ENCODE peak calls at places on chromosome 22, in six cellular contexts. One of them, this sample, is unnamed.

GRCh38 chr22:45984316-45984916 is 7.5 kb upstream of the WNT7B start:
- DNase-seq in GM23248: no peak
- DNase-seq in heart right ventricle: no peak
- DNase-seq in astrocyte of the spinal cord: no peak
- DNase-seq in pancreas: no peak
- DNase-seq in transverse colon: no peak
- DNase-seq in this sample: no peak

GRCh38 chr22:25111579-25112517 is 87.8 kb upstream of the CRYBB3 start:
- DNase-seq in heart right ventricle: no peak
- DNase-seq in GM23248: peak
- DNase-seq in astrocyte of the spinal cord: no peak
- DNase-seq in pancreas: peak
- DNase-seq in transverse colon: peak
- DNase-seq in this sample: no peak

GRCh38 chr22:38203090-38203810 is 1.5 kb downstream of the MAFF start:
- DNase-seq in transverse colon: peak
- DNase-seq in heart right ventricle: no peak
- DNase-seq in GM23248: peak
- DNase-seq in pancreas: peak
- DNase-seq in astrocyte of the spinal cord: peak
- DNase-seq in this sample: no peak

GRCh38 chr22:47147572-47147971 is 385.1 kb downstream of the TBC1D22A start:
- DNase-seq in transverse colon: no peak
- DNase-seq in astrocyte of the spinal cord: no peak
- DNase-seq in heart right ventricle: no peak
- DNase-seq in pancreas: no peak
- DNase-seq in GM23248: no peak
- DNase-seq in this sample: no peak

GRCh38 chr22:27377501-27377900 is 424.1 kb downstream of the MN1 start:
- DNase-seq in GM23248: no peak
- DNase-seq in astrocyte of the spinal cord: no peak
- DNase-seq in pancreas: peak
- DNase-seq in heart right ventricle: no peak
- DNase-seq in transverse colon: no peak
- DNase-seq in this sample: no peak

GRCh38 chr22:23504522-23504921 is 75.6 kb downstream of the IGLL1 start:
- DNase-seq in astrocyte of the spinal cord: no peak
- DNase-seq in transverse colon: no peak
- DNase-seq in GM23248: no peak
- DNase-seq in pancreas: no peak
- DNase-seq in heart right ventricle: no peak
- DNase-seq in this sample: no peak

GRCh38 chr22:41036924-41037323 is 55.5 kb upstream of the EP300 start:
- DNase-seq in transverse colon: no peak
- DNase-seq in heart right ventricle: no peak
- DNase-seq in astrocyte of the spinal cord: no peak
- DNase-seq in GM23248: no peak
- DNase-seq in pancreas: no peak
- DNase-seq in this sample: no peak

GRCh38 chr22:42892156-42892555 is 35.1 kb upstream of the ARFGAP3 start:
- DNase-seq in GM23248: no peak
- DNase-seq in transverse colon: no peak
- DNase-seq in astrocyte of the spinal cord: no peak
- DNase-seq in heart right ventricle: no peak
- DNase-seq in pancreas: no peak
- DNase-seq in this sample: no peak

GRCh38 chr22:43731986-43732385 is 80.1 kb downstream of the EFCAB6 start:
- DNase-seq in astrocyte of the spinal cord: no peak
- DNase-seq in heart right ventricle: no peak
- DNase-seq in pancreas: no peak
- DNase-seq in transverse colon: no peak
- DNase-seq in GM23248: peak
- DNase-seq in this sample: no peak

GRCh38 chr22:44325718-44326548 is 13.2 kb upstream of the SHISAL1 start:
- DNase-seq in GM23248: peak
- DNase-seq in pancreas: no peak
- DNase-seq in transverse colon: no peak
- DNase-seq in astrocyte of the spinal cord: peak
- DNase-seq in heart right ventricle: no peak
- DNase-seq in this sample: no peak

GRCh38 chr22:44266811-44267760 is 45.7 kb downstream of the SHISAL1 start:
- DNase-seq in transverse colon: no peak
- DNase-seq in heart right ventricle: no peak
- DNase-seq in astrocyte of the spinal cord: no peak
- DNase-seq in GM23248: no peak
- DNase-seq in pancreas: no peak
- DNase-seq in this sample: no peak

GRCh38 chr22:41382098-41382578 is 396 bp downstream of the TEF start:
- DNase-seq in GM23248: peak
- DNase-seq in transverse colon: peak
- DNase-seq in heart right ventricle: peak
- DNase-seq in pancreas: no peak
- DNase-seq in astrocyte of the spinal cord: no peak
- DNase-seq in this sample: peak

GRCh38 chr22:29716814-29717213 is 3.0 kb upstream of the CABP7 start:
- DNase-seq in heart right ventricle: peak
- DNase-seq in transverse colon: peak
- DNase-seq in GM23248: peak
- DNase-seq in astrocyte of the spinal cord: peak
- DNase-seq in pancreas: peak
- DNase-seq in this sample: peak

DNA sequence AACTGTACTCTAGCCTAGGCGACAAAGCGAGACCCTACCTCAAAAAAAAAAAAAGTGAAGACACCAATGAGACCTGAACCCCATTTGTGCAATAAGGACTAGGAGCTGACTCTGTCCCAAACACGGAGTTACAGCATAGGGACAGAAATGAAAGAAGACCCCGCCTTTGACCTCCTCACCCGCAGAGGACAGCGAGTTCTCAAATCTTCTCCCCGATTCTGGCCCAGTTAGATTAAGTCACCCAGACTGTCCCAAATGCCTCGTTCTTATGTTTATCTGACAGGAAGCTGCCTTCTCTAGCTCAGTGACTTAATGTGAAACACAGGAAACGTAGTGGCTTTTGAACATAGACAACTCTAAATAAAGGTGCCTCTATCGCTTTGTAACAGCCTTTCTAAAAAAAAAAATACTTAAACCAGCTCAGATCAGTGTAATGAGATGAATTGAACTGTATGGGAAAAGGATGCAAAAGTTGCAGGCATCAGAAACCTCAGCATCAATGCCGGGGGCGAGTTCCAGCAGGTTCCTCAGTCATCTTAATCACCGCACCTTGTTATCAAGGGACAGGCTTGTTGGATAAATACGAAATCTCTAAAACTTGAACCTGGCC is 10.6 kb downstream of the MYH9 start:
- DNase-seq in transverse colon: no peak
- DNase-seq in pancreas: no peak
- DNase-seq in heart right ventricle: no peak
- DNase-seq in GM23248: no peak
- DNase-seq in astrocyte of the spinal cord: no peak
- DNase-seq in this sample: no peak
- H3K4me3 ChIP-seq in transverse colon: no peak
- H3K4me3 ChIP-seq in pancreas: no peak
- H3K4me3 ChIP-seq in heart right ventricle: peak
- H3K4me3 ChIP-seq in GM23248: no peak
- H3K4me3 ChIP-seq in astrocyte of the spinal cord: no peak
- H3K4me3 ChIP-seq in this sample: peak

GRCh38 chr22:49856343-49856742 is 2.7 kb downstream of the ZBED4 start:
- DNase-seq in heart right ventricle: no peak
- DNase-seq in astrocyte of the spinal cord: no peak
- DNase-seq in transverse colon: no peak
- DNase-seq in GM23248: no peak
- DNase-seq in pancreas: peak
- DNase-seq in this sample: no peak

GRCh38 chr22:49861642-49862407 is 8.2 kb downstream of the ZBED4 start:
- DNase-seq in transverse colon: no peak
- DNase-seq in astrocyte of the spinal cord: no peak
- DNase-seq in heart right ventricle: no peak
- DNase-seq in pancreas: no peak
- DNase-seq in GM23248: no peak
- DNase-seq in this sample: no peak

GRCh38 chr22:49855491-49855911 is 1.9 kb downstream of the ZBED4 start:
- DNase-seq in astrocyte of the spinal cord: peak
- DNase-seq in pancreas: peak
- DNase-seq in heart right ventricle: no peak
- DNase-seq in GM23248: peak
- DNase-seq in transverse colon: peak
- DNase-seq in this sample: no peak

GRCh38 chr22:49856766-49857618 is 3.3 kb downstream of the ZBED4 start:
- DNase-seq in pancreas: peak
- DNase-seq in heart right ventricle: no peak
- DNase-seq in GM23248: no peak
- DNase-seq in transverse colon: no peak
- DNase-seq in astrocyte of the spinal cord: no peak
- DNase-seq in this sample: no peak

DNA sequence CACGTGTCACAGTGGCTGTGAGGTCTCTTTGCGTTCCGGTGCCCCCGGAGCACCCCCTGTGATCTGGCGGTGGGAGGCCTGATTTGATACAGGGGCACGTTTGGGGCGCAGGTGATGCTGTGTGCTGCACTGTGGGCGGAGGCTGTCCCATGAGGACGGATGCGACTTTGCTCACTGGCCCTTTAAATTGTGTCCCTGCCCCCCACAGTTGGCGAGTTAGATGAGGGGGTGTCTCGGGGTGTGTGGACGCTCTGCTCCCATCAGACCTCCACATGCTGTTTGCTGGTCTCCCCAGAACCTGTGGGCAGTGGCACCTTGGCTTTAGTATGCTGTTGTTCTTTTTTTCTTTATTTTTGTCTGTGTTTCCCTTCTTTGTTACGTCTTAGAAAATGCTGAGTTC is 5.2 kb downstream of the ZBED4 start:
- DNase-seq in transverse colon: no peak
- DNase-seq in astrocyte of the spinal cord: no peak
- DNase-seq in heart right ventricle: no peak
- DNase-seq in pancreas: no peak
- DNase-seq in GM23248: no peak
- DNase-seq in this sample: no peak
- H3K4me3 ChIP-seq in transverse colon: no peak
- H3K4me3 ChIP-seq in astrocyte of the spinal cord: no peak
- H3K4me3 ChIP-seq in heart right ventricle: no peak
- H3K4me3 ChIP-seq in pancreas: no peak
- H3K4me3 ChIP-seq in GM23248: no peak
- H3K4me3 ChIP-seq in this sample: no peak

DNA sequence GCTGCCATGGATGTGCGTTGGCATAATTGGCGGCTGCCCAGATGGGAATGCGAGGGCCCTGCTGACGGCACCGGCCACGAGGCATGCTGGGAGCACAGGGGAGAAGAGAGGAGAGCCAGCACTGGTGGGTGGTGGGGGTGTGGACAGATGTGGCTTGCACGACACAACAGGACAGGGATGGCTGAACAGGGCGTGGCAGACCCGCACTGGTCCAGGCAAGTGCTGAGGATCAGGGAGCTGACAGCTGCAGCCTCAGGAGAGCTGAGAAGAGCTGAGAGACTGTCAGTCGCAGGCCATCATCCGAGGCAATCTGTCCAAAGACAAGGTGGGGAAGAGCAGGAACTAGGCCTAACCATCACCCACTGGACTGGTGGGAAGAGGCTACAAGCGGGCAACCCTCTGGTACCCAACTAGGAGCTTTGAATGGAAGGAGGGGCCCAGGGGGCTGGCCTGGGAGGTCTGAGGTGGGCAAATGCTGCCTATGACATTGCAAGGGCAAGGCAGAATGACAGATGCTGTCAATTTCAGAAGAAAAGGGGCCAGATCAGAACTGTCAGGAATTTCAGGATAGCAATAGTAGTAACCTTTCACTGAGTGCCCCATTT is 2.4 kb downstream of the GNB1L start:
- DNase-seq in pancreas: no peak
- DNase-seq in astrocyte of the spinal cord: no peak
- DNase-seq in GM23248: no peak
- DNase-seq in transverse colon: no peak
- DNase-seq in heart right ventricle: no peak
- DNase-seq in this sample: no peak
- H3K4me3 ChIP-seq in pancreas: no peak
- H3K4me3 ChIP-seq in astrocyte of the spinal cord: no peak
- H3K4me3 ChIP-seq in GM23248: peak
- H3K4me3 ChIP-seq in transverse colon: no peak
- H3K4me3 ChIP-seq in heart right ventricle: no peak
- H3K4me3 ChIP-seq in this sample: no peak

GRCh38 chr22:50599816-50600454 is 658 bp upstream of the MAPK8IP2 start:
- DNase-seq in pancreas: peak
- DNase-seq in heart right ventricle: peak
- DNase-seq in GM23248: peak
- DNase-seq in astrocyte of the spinal cord: no peak
- DNase-seq in transverse colon: peak
- DNase-seq in this sample: peak
- H3K4me3 ChIP-seq in pancreas: peak
- H3K4me3 ChIP-seq in heart right ventricle: peak
- H3K4me3 ChIP-seq in GM23248: no peak
- H3K4me3 ChIP-seq in astrocyte of the spinal cord: no peak
- H3K4me3 ChIP-seq in transverse colon: peak
- H3K4me3 ChIP-seq in this sample: peak

GRCh38 chr22:31625661-31626426 is 36.2 kb downstream of the PISD start:
- DNase-seq in transverse colon: peak
- DNase-seq in GM23248: peak
- DNase-seq in astrocyte of the spinal cord: peak
- DNase-seq in pancreas: no peak
- DNase-seq in heart right ventricle: peak
- DNase-seq in this sample: peak
- H3K4me3 ChIP-seq in transverse colon: no peak
- H3K4me3 ChIP-seq in GM23248: no peak
- H3K4me3 ChIP-seq in astrocyte of the spinal cord: no peak
- H3K4me3 ChIP-seq in pancreas: no peak
- H3K4me3 ChIP-seq in heart right ventricle: peak
- H3K4me3 ChIP-seq in this sample: peak

GRCh38 chr22:17920145-17920605 is 104.2 kb downstream of the MICAL3 start:
- DNase-seq in transverse colon: peak
- DNase-seq in GM23248: no peak
- DNase-seq in astrocyte of the spinal cord: no peak
- DNase-seq in pancreas: no peak
- DNase-seq in heart right ventricle: peak
- DNase-seq in this sample: peak
- H3K4me3 ChIP-seq in transverse colon: no peak
- H3K4me3 ChIP-seq in GM23248: no peak
- H3K4me3 ChIP-seq in astrocyte of the spinal cord: no peak
- H3K4me3 ChIP-seq in pancreas: no peak
- H3K4me3 ChIP-seq in heart right ventricle: peak
- H3K4me3 ChIP-seq in this sample: peak